ENCODE peak calls at places on chromosomes 12 and 14, in ten cellular contexts. F, H, U, A, S, X, J, O, M and R are unnamed samples.

GRCh38 chr12:116233669-116234068 is 43.8 kb downstream of the MED13L start:
- DNase-seq in F (no peak), X (no peak), J (no peak), S (no peak), H (no peak), O (no peak), M (no peak), U (no peak), A (no peak), R (no peak)

GRCh38 chr12:65524666-65525065 is 246.2 kb downstream of the MSRB3 start:
- DNase-seq in F (peak; percentile 73), A (no peak), X (no peak), J (no peak), M (no peak), U (peak; percentile 59), S (no peak), O (peak; percentile 91), H (no peak), R (no peak)

GRCh38 chr12:132734206-132734605 is 23.6 kb downstream of the PGAM5 start:
- DNase-seq in O (no peak), X (no peak), U (no peak), M (no peak), H (no peak), A (no peak), S (no peak), J (no peak), F (no peak), R (no peak)

GRCh38 chr12:39287409-39287808 is 155.5 kb downstream of the KIF21A start:
- DNase-seq in O (no peak), X (no peak), F (no peak), J (no peak), U (no peak), M (no peak), H (no peak), A (no peak), S (no peak), R (no peak)

GRCh38 chr14:62655161-62655560 is 390.1 kb downstream of the KCNH5 start:
- DNase-seq in U (no peak), X (peak; percentile 32), M (no peak), S (no peak), J (no peak), O (no peak), F (no peak), A (no peak), H (no peak), R (no peak)

GRCh38 chr12:124097681-124098080 is 124.7 kb downstream of the ZNF664 start:
- DNase-seq in X (no peak), U (no peak), J (no peak), M (no peak), H (no peak), F (peak; percentile 16), A (no peak), S (no peak), O (peak; percentile 8), R (no peak)

GRCh38 chr12:109937371-109937770 is 37.3 kb downstream of the TCHP start:
- DNase-seq in S (no peak), F (no peak), J (no peak), U (peak; percentile 21), M (no peak), A (no peak), X (no peak), O (no peak), H (no peak), R (no peak)

GRCh38 chr14:53003776-53004175 is 52.9 kb upstream of the FERMT2 start:
- DNase-seq in U (no peak), O (no peak), X (no peak), H (no peak), M (no peak), J (no peak), F (no peak), A (no peak), S (no peak), R (no peak)

GRCh38 chr14:52876311-52876710 is 74.5 kb downstream of the FERMT2 start:
- DNase-seq in J (no peak), H (no peak), F (peak; percentile 70), A (no peak), X (no peak), U (no peak), M (no peak), S (no peak), O (peak; percentile 76), R (no peak)

GRCh38 chr12:56630180-56630632 is at the start of gene BAZ2A:
- DNase-seq in J (peak; percentile 92), X (peak; percentile 33), S (peak; percentile 83), F (peak; percentile 86), U (peak; percentile 77), H (peak; percentile 45), A (peak; percentile 71), O (peak; percentile 95), M (peak; percentile 99), R (no peak)

GRCh38 chr12:15334225-15334624 is 11.9 kb downstream of the PTPRO start:
- DNase-seq in X (no peak), U (peak; percentile 18), S (no peak), O (no peak), F (no peak), M (no peak), H (no peak), J (no peak), A (no peak), R (no peak)

GRCh38 chr14:103284574-103285467 is 49.2 kb upstream of the EIF5 start:
- DNase-seq in U (peak; percentile 37), S (no peak), H (no peak), M (peak; percentile 64), F (peak; percentile 41), X (no peak), J (no peak), O (peak; percentile 53), A (no peak), R (no peak)

GRCh38 chr12:63326260-63326659 is 175.3 kb upstream of the AVPR1A start:
- DNase-seq in M (no peak), J (no peak), S (no peak), O (no peak), A (no peak), X (no peak), F (no peak), H (no peak), U (no peak), R (no peak)

GRCh38 chr14:69953266-69953905 is 74.2 kb downstream of the SMOC1 start:
- DNase-seq in X (no peak), U (no peak), H (no peak), M (no peak), A (no peak), S (no peak), J (no peak), F (no peak), O (no peak), R (no peak)

GRCh38 chr14:55579724-55580400 is at the start of gene KTN1:
- DNase-seq in A (peak; percentile 79), M (peak; percentile 91), H (peak; percentile 48), X (no peak), S (peak; percentile 90), O (peak; percentile 93), U (peak; percentile 87), J (peak; percentile 86), F (peak; percentile 88), R (no peak)

GRCh38 chr12:6434205-6435180 is 10.3 kb upstream of the CD27 start:
- DNase-seq in A (no peak), X (no peak), F (no peak), H (no peak), O (no peak), U (no peak), S (peak; percentile 24), M (peak; percentile 69), J (no peak), R (no peak)

DNA sequence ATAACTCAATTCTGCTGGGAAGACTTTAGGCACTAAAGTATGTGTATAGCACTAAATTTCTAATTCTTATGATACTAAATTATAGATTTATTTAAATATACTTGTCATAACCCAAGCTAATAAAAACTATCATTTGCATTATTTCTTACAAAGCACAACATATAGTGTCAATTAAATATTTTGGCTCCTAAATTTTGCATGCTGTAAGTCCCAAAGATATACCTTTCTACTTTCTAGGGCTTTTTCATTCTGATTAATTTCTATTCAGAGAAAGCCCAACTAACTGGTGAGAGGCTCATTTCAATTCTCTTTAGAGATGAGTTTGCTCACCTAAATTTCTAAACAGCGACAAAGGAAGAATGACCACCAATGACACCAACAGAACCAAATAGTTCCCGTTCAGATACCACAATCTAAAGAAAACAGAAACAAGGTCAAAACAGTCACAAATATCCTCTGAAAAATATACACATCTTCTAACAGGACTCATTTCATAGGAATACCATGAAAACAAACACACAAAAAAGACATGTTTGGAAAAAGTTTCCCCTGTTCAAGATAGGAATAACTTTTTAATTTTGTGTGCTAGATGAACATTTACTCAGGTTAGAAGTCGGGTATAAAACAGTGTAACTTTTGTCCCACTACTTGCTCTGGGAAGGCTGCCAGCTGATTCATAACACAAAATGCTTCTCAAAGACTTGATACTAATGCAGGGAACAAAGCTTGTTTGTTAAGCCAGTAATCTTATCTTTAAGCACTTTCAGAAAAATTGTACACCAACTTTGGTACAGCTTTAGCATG is 7.6 kb downstream of the SLC38A2 start:
- DNase-seq in M (no peak), X (no peak), J (no peak), F (peak; percentile 88), U (peak; percentile 73), S (no peak), A (no peak), O (peak; percentile 87), H (no peak), R (no peak)
- H3K27ac ChIP-seq in M (no peak overlapping the region), X (no peak overlapping the region), J (peak overlapping the region; percentile 37), F (peak overlapping the region; percentile 33), U (peak overlapping the region; percentile 46), S (no peak overlapping the region), A (no peak overlapping the region), O (peak overlapping the region; percentile 96), H (peak overlapping the region; percentile 20), R (peak overlapping the region; percentile 98)

GRCh38 chr14:61568572-61569011 is 126.7 kb upstream of the HIF1A start:
- DNase-seq in U (no peak), X (no peak), M (peak; percentile 87), F (no peak), J (peak; percentile 63), H (no peak), O (no peak), S (peak; percentile 57), A (peak; percentile 10), R (no peak)
- H3K27ac ChIP-seq in U (no peak overlapping the region), X (no peak overlapping the region), M (no peak overlapping the region), F (peak overlapping the region; percentile 26), J (peak overlapping the region; percentile 40), H (peak overlapping the region; percentile 1), O (peak overlapping the region; percentile 93), S (no peak overlapping the region), A (no peak overlapping the region), R (peak overlapping the region; percentile 99)

GRCh38 chr12:26204612-26205289 is 9.4 kb downstream of the SSPN start:
- DNase-seq in O (peak; percentile 39), J (no peak), A (no peak), S (no peak), X (no peak), M (no peak), H (no peak), F (peak; percentile 54), U (no peak), R (no peak)
- H3K27ac ChIP-seq in O (no peak overlapping the region), J (no peak overlapping the region), A (no peak overlapping the region), S (no peak overlapping the region), X (no peak overlapping the region), M (no peak overlapping the region), H (no peak overlapping the region), F (no peak overlapping the region), U (no peak overlapping the region), R (no peak overlapping the region)

DNA sequence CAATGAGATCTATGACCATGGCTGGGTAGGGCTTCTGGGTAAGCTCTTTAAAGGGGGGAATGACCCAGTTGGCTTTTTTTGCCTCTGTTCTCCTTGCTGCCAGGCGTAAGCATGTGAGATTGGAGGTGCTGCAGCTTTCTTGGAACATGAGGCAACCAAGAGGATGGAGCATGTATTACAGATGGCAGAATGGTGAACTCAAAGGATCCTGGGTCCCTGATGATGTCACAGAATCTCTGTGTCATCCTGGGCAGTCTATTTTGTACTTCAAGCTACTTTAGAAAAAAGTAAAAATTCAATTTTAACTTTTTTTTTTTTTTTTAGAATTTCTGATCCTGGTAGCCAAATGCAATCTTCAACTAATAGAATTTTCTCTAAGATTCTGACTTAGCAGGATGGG is 8.0 kb downstream of the KRT82 start:
- DNase-seq in S (no peak), M (no peak), F (peak; percentile 17), H (no peak), U (no peak), O (peak; percentile 57), A (no peak), X (no peak), J (no peak), R (no peak)
- H3K27ac ChIP-seq in S (no peak overlapping the region), M (no peak overlapping the region), F (no peak overlapping the region), H (no peak overlapping the region), U (no peak overlapping the region), O (no peak overlapping the region), A (no peak overlapping the region), X (no peak overlapping the region), J (no peak overlapping the region), R (no peak overlapping the region)